ENCODE peak calls at places on chromosomes 11 and 22, in nine cellular contexts. V is progenitor cell of endocrine pancreas; J is neural progenitor cell; Z is K562; C is glutamatergic neuron; B is CD4-positive, alpha-beta T cell; K is astrocyte of the spinal cord; X is LNCaP clone FGC; M is RWPE1. S is an unnamed sample.

GRCh38 chr11:35751664-35752061 is 89.1 kb downstream of the TRIM44 start:
- DNase-seq in V (no peak), J (no peak), Z (no peak), C (no peak), B (no peak), K (no peak), X (no peak), M (peak; percentile 44), S (no peak)

GRCh38 chr22:24471570-24471969 is 23.6 kb upstream of the UPB1 start:
- DNase-seq in V (no peak), J (no peak), Z (no peak), C (no peak), B (no peak), K (peak; percentile 85), X (no peak), M (no peak), S (no peak)

GRCh38 chr11:124746621-124747243 is 5.3 kb downstream of the VSIG2 start:
- DNase-seq in V (peak; percentile 66), J (peak; percentile 83), Z (peak; percentile 93), C (peak; percentile 50), B (peak; percentile 81), K (peak; percentile 76), X (peak; percentile 67), M (peak; percentile 94), S (peak; percentile 75)

GRCh38 chr11:134022748-134023147 is 46.1 kb upstream of the JAM3 start:
- DNase-seq in V (no peak), J (no peak), Z (no peak), C (no peak), B (no peak), K (no peak), X (no peak), M (no peak), S (no peak)

GRCh38 chr11:32018672-32019071 is 72.2 kb upstream of the RCN1 start:
- DNase-seq in V (no peak), J (no peak), Z (no peak), C (no peak), B (no peak), K (no peak), X (no peak), M (no peak), S (no peak)

GRCh38 chr22:32803020-32803758 is 1.7 kb downstream of the TIMP3 start:
- DNase-seq in V (no peak), J (peak; percentile 40), Z (no peak), C (no peak), B (no peak), K (peak; percentile 44), X (no peak), M (peak; percentile 41), S (no peak)

GRCh38 chr11:58567889-58568512 is 7.7 kb downstream of the LPXN start:
- DNase-seq in V (peak; percentile 50), J (peak; percentile 71), Z (peak; percentile 60), C (peak; percentile 82), B (peak; percentile 79), K (peak; percentile 65), X (no peak), M (peak; percentile 36), S (no peak)

GRCh38 chr22:29265929-29266328 is 1.9 kb downstream of the RHBDD3 start:
- DNase-seq in V (no peak), J (no peak), Z (no peak), C (no peak), B (no peak), K (no peak), X (no peak), M (no peak), S (no peak)

GRCh38 chr11:3959918-3960295 is 104.4 kb downstream of the STIM1 start:
- DNase-seq in V (no peak), J (no peak), Z (no peak), C (no peak), B (no peak), K (no peak), X (no peak), M (no peak), S (no peak)

GRCh38 chr11:79244175-79244804 is 196.5 kb downstream of the TENM4 start:
- DNase-seq in V (no peak), J (no peak), Z (no peak), C (no peak), B (no peak), K (peak; percentile 93), X (no peak), M (peak; percentile 89), S (no peak)

GRCh38 chr11:74681686-74682651 is 49.3 kb downstream of the CHRDL2 start:
- DNase-seq in V (no peak), J (no peak), Z (no peak), C (no peak), B (no peak), K (no peak), X (peak; percentile 71), M (no peak), S (peak; percentile 77)

GRCh38 chr11:107785401-107785800 is 73.2 kb downstream of the SLC35F2 start:
- DNase-seq in V (no peak), J (no peak), Z (no peak), C (no peak), B (no peak), K (no peak), X (no peak), M (no peak), S (no peak)

GRCh38 chr11:68033708-68034045 is 3.2 kb downstream of the NDUFS8 start:
- DNase-seq in V (no peak), J (no peak), Z (no peak), C (no peak), B (no peak), K (no peak), X (no peak), M (no peak), S (no peak)

GRCh38 chr11:132523929-132524328 is 1008.4 kb downstream of the OPCML start:
- DNase-seq in V (no peak), J (no peak), Z (no peak), C (no peak), B (no peak), K (no peak), X (no peak), M (no peak), S (no peak)
- TF ChIP-seq CTCF in V (no peak), J (no peak), Z (no peak), C (no peak), B (no peak), K (no peak), X (no peak), M (no peak), S (no peak)

GRCh38 chr22:30763815-30764686 is 69.4 kb downstream of the OSBP2 start:
- DNase-seq in V (peak; percentile 41), J (peak; percentile 88), Z (peak; percentile 57), C (peak; percentile 39), B (peak; percentile 37), K (peak; percentile 77), X (peak; percentile 76), M (peak; percentile 73), S (no peak)
- TF ChIP-seq CTCF in V (peak; percentile 77), J (peak; percentile 86), Z (peak; percentile 75), C (peak; percentile 73), B (peak; percentile 55), K (peak; percentile 68), X (peak; percentile 73), M (peak; percentile 72), S (peak; percentile 14)

GRCh38 chr11:66713746-66714480 is 15.1 kb downstream of the SPTBN2 start:
- DNase-seq in V (no peak), J (no peak), Z (no peak), C (no peak), B (no peak), K (no peak), X (no peak), M (no peak), S (no peak)
- TF ChIP-seq CTCF in V (no peak), J (no peak), Z (no peak), C (no peak), B (no peak), K (no peak), X (no peak), M (no peak), S (no peak)

GRCh38 chr11:117908959-117909610 is 20.1 kb downstream of the TMPRSS13 start:
- DNase-seq in V (no peak), J (no peak), Z (no peak), C (no peak), B (peak; percentile 12), K (no peak), X (no peak), M (no peak), S (peak; percentile 24)
- TF ChIP-seq CTCF in V (no peak), J (no peak), Z (no peak), C (no peak), B (no peak), K (no peak), X (no peak), M (no peak), S (no peak)